ENCODE peak calls at places on chromosome 7, in six cellular contexts. W, L, H, D, F and T are unnamed samples.

GRCh38 chr7:2972531-2973161 is 71.0 kb downstream of the CARD11 start:
- DNase-seq in W (no peak), L (no peak), H (no peak), D (no peak), F (no peak), T (no peak)

GRCh38 chr7:150850273-150850672 is 2.0 kb upstream of the AOC1 start:
- DNase-seq in W (no peak), L (no peak), H (no peak), D (no peak), F (no peak), T (no peak)

GRCh38 chr7:134031835-134032617 is 95.1 kb upstream of the LRGUK start:
- DNase-seq in W (peak), L (peak), H (no peak), D (no peak), F (no peak), T (no peak)

GRCh38 chr7:14717711-14718304 is 184.7 kb downstream of the DGKB start:
- DNase-seq in W (peak), L (peak), H (no peak), D (peak), F (peak), T (peak)

GRCh38 chr7:29369909-29370488 is 175.4 kb downstream of the CHN2 start:
- DNase-seq in W (peak), L (no peak), H (no peak), D (no peak), F (peak), T (no peak)

GRCh38 chr7:85104432-85105205 is 82.2 kb downstream of the SEMA3D start:
- DNase-seq in W (peak), L (peak), H (no peak), D (no peak), F (peak), T (no peak)

GRCh38 chr7:139673230-139673629 is 104.6 kb downstream of the HIPK2 start:
- DNase-seq in W (no peak), L (no peak), H (no peak), D (no peak), F (no peak), T (no peak)

GRCh38 chr7:82615527-82615926 is 171.9 kb upstream of the CACNA2D1 start:
- DNase-seq in W (no peak), L (no peak), H (no peak), D (no peak), F (no peak), T (no peak)

GRCh38 chr7:30284298-30285066 is at the start of gene ZNRF2:
- DNase-seq in W (peak), L (peak), H (peak), D (peak), F (peak), T (peak)

GRCh38 chr7:101400751-101401150 is 38.1 kb downstream of the COL26A1 start:
- DNase-seq in W (no peak), L (no peak), H (no peak), D (no peak), F (no peak), T (no peak)

GRCh38 chr7:139995034-139995915 is 67.5 kb downstream of the PARP12 start:
- DNase-seq in W (peak), L (peak), H (no peak), D (peak), F (peak), T (no peak)

GRCh38 chr7:150514748-150515222 is at the start of gene GIMAP7:
- DNase-seq in W (no peak), L (no peak), H (no peak), D (no peak), F (no peak), T (no peak)